ENCODE peak calls at places on chromosomes 12 and 14, in five cellular contexts. D is substantia nigra; O is activated T-helper 1 cell treated with anti-CD3 and anti-CD28 coated beads, Interleukin-12 subunit alpha, Interleukin-12 subunit beta, Interleukin-2, Interleukin-4 antibody, amounts not matched to agents 30 ng/mL and 10 ng/mL and 1 ng/mL, durations not matched to agents 14 hours and 24 hours and 36 hours; Y is D341Med; R is NK-92 treated with Interleukin-12 subunit alpha and Interleukin-12 subunit beta, amount 100 ng/mL, for 24 hours. Z is an unnamed sample.

GRCh38 chr14:99564256-99564902 is 39.6 kb downstream of the CCDC85C start:
- DNase-seq in D (no peak), O (no peak), Y (no peak), R (no peak), Z (no peak)

GRCh38 chr12:80936642-80937390 is 918 bp downstream of the LIN7A start:
- DNase-seq in D (peak; percentile 34), O (no peak), Y (peak; percentile 76), R (no peak), Z (no peak)

GRCh38 chr12:78878866-78879265 is 14.3 kb downstream of the SYT1 start:
- DNase-seq in D (no peak), O (no peak), Y (no peak), R (no peak), Z (no peak)

GRCh38 chr14:100892496-100893227 is 10.9 kb downstream of the RTL1 start:
- DNase-seq in D (no peak), O (no peak), Y (no peak), R (no peak), Z (no peak)

GRCh38 chr12:65922077-65922476 is 97.8 kb downstream of the HMGA2 start:
- DNase-seq in D (no peak), O (no peak), Y (no peak), R (no peak), Z (no peak)

GRCh38 chr12:10331642-10332239 is 24.1 kb downstream of the KLRD1 start:
- DNase-seq in D (no peak), O (no peak), Y (peak; percentile 55), R (no peak), Z (no peak)

GRCh38 chr14:93019970-93020369 is 95.8 kb downstream of the ITPK1 start:
- DNase-seq in D (peak; percentile 80), O (no peak), Y (no peak), R (no peak), Z (no peak)

GRCh38 chr12:82174936-82175335 is 183.3 kb downstream of the CCDC59 start:
- DNase-seq in D (no peak), O (no peak), Y (peak; percentile 70), R (no peak), Z (no peak)

GRCh38 chr12:6608592-6609311 is 1.6 kb upstream of the CHD4 start:
- DNase-seq in D (no peak), O (no peak), Y (no peak), R (no peak), Z (no peak)

GRCh38 chr12:49369723-49370145 is 2.5 kb downstream of the SPATS2 start:
- DNase-seq in D (no peak), O (no peak), Y (peak; percentile 56), R (no peak), Z (no peak)

GRCh38 chr14:49160983-49161382 is 425.2 kb downstream of the RPS29 start:
- DNase-seq in D (no peak), O (no peak), Y (no peak), R (no peak), Z (no peak)

GRCh38 chr14:51304428-51304827 is 64.4 kb downstream of the TMX1 start:
- DNase-seq in D (no peak), O (no peak), Y (no peak), R (no peak), Z (no peak)

GRCh38 chr12:12983420-12984035 is 16.5 kb downstream of the HEBP1 start:
- DNase-seq in D (no peak), O (no peak), Y (peak; percentile 66), R (no peak), Z (no peak)

GRCh38 chr12:15192721-15193120 is 28.5 kb downstream of the RERG start:
- DNase-seq in D (no peak), O (no peak), Y (no peak), R (no peak), Z (no peak)

GRCh38 chr14:89509891-89510290 is 92.9 kb upstream of the FOXN3 start:
- DNase-seq in D (no peak), O (no peak), Y (no peak), R (no peak), Z (no peak)

GRCh38 chr14:64465856-64466554 is 706 bp downstream of the AKAP5 start:
- DNase-seq in D (no peak), O (no peak), Y (peak; percentile 54), R (no peak), Z (no peak)

GRCh38 chr12:55932546-55932919 is 1.6 kb downstream of the DGKA start:
- DNase-seq in D (no peak), O (no peak), Y (no peak), R (no peak), Z (no peak)

GRCh38 chr14:75229576-75229922 is 49.1 kb upstream of the FOS start:
- DNase-seq in D (no peak), O (no peak), Y (no peak), R (no peak), Z (no peak)

GRCh38 chr12:103880299-103881142 is 39.5 kb upstream of the NT5DC3 start:
- DNase-seq in D (no peak), O (no peak), Y (no peak), R (no peak), Z (no peak)

GRCh38 chr14:92759300-92759678 is 10.9 kb upstream of the LGMN start:
- DNase-seq in D (no peak), O (no peak), Y (peak; percentile 57), R (no peak), Z (no peak)

GRCh38 chr12:57240069-57240921 is 10.7 kb downstream of the STAC3 start:
- DNase-seq in D (peak; percentile 21), O (peak; percentile 65), Y (peak; percentile 72), R (peak; percentile 31), Z (no peak)

GRCh38 chr14:54708982-54709381 is 142.1 kb downstream of the SAMD4A start:
- DNase-seq in D (no peak), O (no peak), Y (no peak), R (no peak), Z (no peak)

GRCh38 chr12:91928501-91928900 is 217.1 kb downstream of the BTG1 start:
- DNase-seq in D (no peak), O (no peak), Y (no peak), R (no peak), Z (no peak)

GRCh38 chr12:124914392-124915248 is at the start of gene UBC:
- DNase-seq in D (no peak), O (peak; percentile 86), Y (peak; percentile 94), R (no peak), Z (no peak)

GRCh38 chr14:69560826-69561225 is 13.8 kb downstream of the CCDC177 start:
- DNase-seq in D (no peak), O (no peak), Y (no peak), R (no peak), Z (no peak)

GRCh38 chr12:80271770-80272169 is 172.3 kb upstream of the PTPRQ start:
- DNase-seq in D (no peak), O (no peak), Y (no peak), R (no peak), Z (no peak)

GRCh38 chr14:23352506-23353432 is at the start of gene SLC22A17:
- DNase-seq in D (peak; percentile 85), O (peak; percentile 27), Y (peak; percentile 82), R (no peak), Z (no peak)

GRCh38 chr12:50201987-50202521 is 34.9 kb upstream of the CERS5 start:
- DNase-seq in D (no peak), O (no peak), Y (no peak), R (no peak), Z (no peak)

GRCh38 chr12:27924350-27925140 is 48.0 kb downstream of the PTHLH start:
- DNase-seq in D (no peak), O (no peak), Y (no peak), R (no peak), Z (no peak)

GRCh38 chr12:1488908-1489381 is 105.4 kb downstream of the FBXL14 start:
- DNase-seq in D (no peak), O (no peak), Y (no peak), R (no peak), Z (no peak)

GRCh38 chr12:45668641-45669040 is 60.9 kb upstream of the ARID2 start:
- DNase-seq in D (no peak), O (no peak), Y (no peak), R (no peak), Z (no peak)

GRCh38 chr12:12872139-12872933 is 19.0 kb upstream of the GPRC5A start:
- DNase-seq in D (no peak), O (no peak), Y (no peak), R (no peak), Z (no peak)

GRCh38 chr12:105507311-105508035 is 177.0 kb downstream of the C12orf75 start:
- DNase-seq in D (no peak), O (no peak), Y (no peak), R (no peak), Z (no peak)

GRCh38 chr12:94263011-94263786 is 114.8 kb downstream of the PLXNC1 start:
- DNase-seq in D (no peak), O (peak; percentile 58), Y (no peak), R (no peak), Z (peak; percentile 46)

GRCh38 chr12:110619534-110619953 is 5.6 kb downstream of the TCTN1 start:
- DNase-seq in D (no peak), O (no peak), Y (no peak), R (no peak), Z (no peak)

GRCh38 chr14:23154876-23155587 is 28.4 kb downstream of the SLC7A8 start:
- DNase-seq in D (peak; percentile 15), O (no peak), Y (peak; percentile 84), R (no peak), Z (no peak)

GRCh38 chr14:104247336-104248202 is 109.2 kb downstream of the KIF26A start:
- DNase-seq in D (no peak), O (no peak), Y (peak; percentile 32), R (no peak), Z (no peak)

GRCh38 chr14:51652168-51653095 is 722 bp downstream of the FRMD6 start:
- DNase-seq in D (no peak), O (no peak), Y (peak; percentile 71), R (no peak), Z (no peak)

GRCh38 chr12:6135071-6135470 is 10.6 kb upstream of the VWF start:
- DNase-seq in D (no peak), O (no peak), Y (no peak), R (no peak), Z (no peak)

Z was measured in KG1.